ENCODE peak calls at places on chromosomes 7 and 10, in four cellular contexts. One of them, this sample, is unnamed. For H3K4me1, the result is how much of the 10 kb centered on the place peaks cover.

GRCh38 chr10:8498881-8499280 is 444.4 kb downstream of the GATA3 start:
- DNase-seq in spleen: no peak
- DNase-seq in upper lobe of left lung: no peak
- DNase-seq in HCT116: no peak
- DNase-seq in this sample: no peak

GRCh38 chr7:132072165-132072564 is 504.1 kb downstream of the PLXNA4 start:
- DNase-seq in upper lobe of left lung: no peak
- DNase-seq in spleen: no peak
- DNase-seq in HCT116: no peak
- DNase-seq in this sample: no peak

GRCh38 chr7:1512781-1513656 is 8.8 kb upstream of the INTS1 start:
- DNase-seq in spleen: peak
- DNase-seq in HCT116: peak
- DNase-seq in upper lobe of left lung: peak
- DNase-seq in this sample: no peak

GRCh38 chr10:102281103-102281502 is 35.8 kb downstream of the GBF1 start:
- DNase-seq in HCT116: no peak
- DNase-seq in spleen: no peak
- DNase-seq in upper lobe of left lung: no peak
- DNase-seq in this sample: no peak

GRCh38 chr7:127534636-127535035 is 50.8 kb downstream of the GCC1 start:
- DNase-seq in upper lobe of left lung: peak
- DNase-seq in spleen: no peak
- DNase-seq in HCT116: no peak
- DNase-seq in this sample: no peak

GRCh38 chr10:75495434-75496190 is 64.2 kb downstream of the LRMDA start:
- DNase-seq in spleen: no peak
- DNase-seq in upper lobe of left lung: no peak
- DNase-seq in HCT116: no peak
- DNase-seq in this sample: no peak

GRCh38 chr10:1597370-1598146 is 139.8 kb downstream of the ADARB2 start:
- DNase-seq in upper lobe of left lung: no peak
- DNase-seq in spleen: no peak
- DNase-seq in HCT116: no peak
- DNase-seq in this sample: no peak

GRCh38 chr10:16408379-16408778 is 28.4 kb upstream of the PTER start:
- DNase-seq in HCT116: no peak
- DNase-seq in upper lobe of left lung: no peak
- DNase-seq in spleen: no peak
- DNase-seq in this sample: no peak

GRCh38 chr10:86830043-86830591 is 73.7 kb downstream of the BMPR1A start:
- DNase-seq in spleen: no peak
- DNase-seq in upper lobe of left lung: no peak
- DNase-seq in HCT116: no peak
- DNase-seq in this sample: no peak

GRCh38 chr10:66281327-66281726 is 644.5 kb upstream of the LRRTM3 start:
- DNase-seq in HCT116: no peak
- DNase-seq in spleen: no peak
- DNase-seq in upper lobe of left lung: no peak
- DNase-seq in this sample: no peak

GRCh38 chr7:48041665-48041995 is 6.3 kb downstream of the C7orf57 start:
- DNase-seq in upper lobe of left lung: no peak
- DNase-seq in HCT116: no peak
- DNase-seq in spleen: no peak
- DNase-seq in this sample: no peak

GRCh38 chr10:35898722-35899485 is 256.8 kb upstream of the FZD8 start:
- DNase-seq in spleen: no peak
- DNase-seq in HCT116: no peak
- DNase-seq in upper lobe of left lung: peak
- DNase-seq in this sample: no peak

DNA sequence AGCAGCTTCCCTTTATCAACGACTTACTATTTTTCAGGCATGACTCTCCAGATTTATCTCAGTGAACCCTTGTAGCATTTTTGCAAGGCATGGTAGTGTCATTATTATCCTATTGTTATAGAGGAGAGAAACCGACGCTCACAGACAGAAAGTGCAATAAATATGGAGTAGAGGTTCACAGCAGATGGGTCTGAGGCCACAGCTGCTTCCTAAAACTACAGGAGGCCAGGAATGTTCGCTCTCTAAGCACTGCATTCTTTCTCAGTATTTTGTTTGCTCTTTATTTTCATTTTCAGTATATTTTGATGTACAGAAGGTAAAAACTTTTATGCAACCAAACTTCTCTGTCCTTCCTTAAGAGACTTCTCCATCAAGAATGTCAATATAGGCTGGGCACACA is 4.5 kb upstream of the AEBP1 start:
- DNase-seq in HCT116: no peak
- DNase-seq in spleen: no peak
- DNase-seq in upper lobe of left lung: no peak
- DNase-seq in this sample: no peak
- H3K4me1 ChIP-seq in HCT116: under half
- H3K4me1 ChIP-seq in spleen: half or more
- H3K4me1 ChIP-seq in upper lobe of left lung: under half
- H3K4me1 ChIP-seq in this sample: under half

GRCh38 chr7:26663905-26664673 is 200.3 kb downstream of the SKAP2 start:
- DNase-seq in spleen: no peak
- DNase-seq in upper lobe of left lung: no peak
- DNase-seq in HCT116: no peak
- DNase-seq in this sample: no peak

GRCh38 chr7:26662646-26663045 is 201.7 kb downstream of the SKAP2 start:
- DNase-seq in upper lobe of left lung: no peak
- DNase-seq in HCT116: no peak
- DNase-seq in spleen: no peak
- DNase-seq in this sample: no peak

GRCh38 chr7:26668821-26669220 is 195.6 kb downstream of the SKAP2 start:
- DNase-seq in upper lobe of left lung: no peak
- DNase-seq in spleen: no peak
- DNase-seq in HCT116: no peak
- DNase-seq in this sample: no peak

GRCh38 chr7:26667514-26668133 is 196.8 kb downstream of the SKAP2 start:
- DNase-seq in HCT116: peak
- DNase-seq in spleen: no peak
- DNase-seq in upper lobe of left lung: no peak
- DNase-seq in this sample: peak

GRCh38 chr7:26664735-26665420 is 199.5 kb downstream of the SKAP2 start:
- DNase-seq in HCT116: no peak
- DNase-seq in upper lobe of left lung: no peak
- DNase-seq in spleen: peak
- DNase-seq in this sample: peak
- TF ChIP-seq POLR2A in HCT116: no peak
- TF ChIP-seq POLR2A in upper lobe of left lung: no peak
- TF ChIP-seq POLR2A in spleen: no peak
- TF ChIP-seq POLR2A in this sample: no peak

DNA sequence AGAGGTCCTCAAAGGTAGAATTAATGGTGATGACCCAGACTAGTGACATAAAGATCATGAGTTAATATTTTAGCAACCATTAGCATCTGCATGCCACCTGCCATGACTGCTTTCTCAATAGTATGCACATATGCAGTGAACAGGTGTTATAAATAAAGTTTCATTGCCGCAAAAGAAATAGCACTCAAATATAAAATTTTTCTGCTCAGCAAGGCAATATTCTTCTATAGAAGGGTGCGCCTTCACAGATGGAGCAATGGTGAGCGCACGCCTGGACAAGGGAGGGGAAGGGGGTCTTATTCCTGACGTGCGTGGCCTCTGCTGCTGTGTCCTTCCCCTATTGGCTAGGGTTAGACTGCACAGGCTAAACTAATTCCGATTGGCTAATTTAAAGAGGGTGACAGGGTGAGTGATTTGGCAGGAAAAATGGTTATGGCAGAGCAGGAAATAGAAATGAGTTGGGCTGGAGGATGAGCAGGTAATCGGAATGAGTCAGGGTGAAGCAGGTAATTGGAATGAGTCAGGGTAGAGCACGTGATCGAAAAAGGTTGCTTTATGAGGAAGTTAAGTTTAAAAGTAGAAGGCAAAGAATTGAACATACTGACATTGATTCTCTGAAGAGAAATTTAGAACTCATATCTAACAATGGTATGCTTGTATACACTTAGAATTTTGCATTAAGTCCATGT is 24.7 kb upstream of the TRIM24 start:
- DNase-seq in upper lobe of left lung: no peak
- DNase-seq in spleen: no peak
- DNase-seq in HCT116: peak
- DNase-seq in this sample: no peak
- TF ChIP-seq POLR2AphosphoS5 in upper lobe of left lung: no peak
- TF ChIP-seq POLR2AphosphoS5 in spleen: no peak
- TF ChIP-seq POLR2AphosphoS5 in HCT116: no peak
- TF ChIP-seq POLR2AphosphoS5 in this sample: no peak

DNA sequence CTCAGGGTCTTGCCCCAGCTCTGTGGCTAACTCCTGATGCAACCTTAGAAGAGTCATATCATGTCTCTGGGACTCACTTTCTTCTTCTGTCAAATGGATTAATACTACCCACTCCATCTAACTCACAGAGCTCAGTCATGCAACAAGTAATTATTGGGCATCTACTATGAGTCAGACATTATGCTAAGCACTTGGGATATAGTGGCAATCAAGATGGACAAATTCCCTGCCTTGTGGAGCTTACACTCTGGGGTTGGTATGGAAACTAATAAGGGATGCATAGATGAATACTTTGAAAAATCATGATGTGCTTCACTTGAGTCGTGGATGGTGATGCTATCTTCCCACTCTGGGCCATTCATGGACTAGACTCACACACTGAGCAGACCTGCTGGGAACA is 88.9 kb downstream of the KCNMA1 start:
- DNase-seq in upper lobe of left lung: no peak
- DNase-seq in spleen: no peak
- DNase-seq in HCT116: no peak
- DNase-seq in this sample: no peak
- H3K4me1 ChIP-seq in upper lobe of left lung: under half
- H3K4me1 ChIP-seq in spleen: under half
- H3K4me1 ChIP-seq in HCT116: under half
- H3K4me1 ChIP-seq in this sample: under half

DNA sequence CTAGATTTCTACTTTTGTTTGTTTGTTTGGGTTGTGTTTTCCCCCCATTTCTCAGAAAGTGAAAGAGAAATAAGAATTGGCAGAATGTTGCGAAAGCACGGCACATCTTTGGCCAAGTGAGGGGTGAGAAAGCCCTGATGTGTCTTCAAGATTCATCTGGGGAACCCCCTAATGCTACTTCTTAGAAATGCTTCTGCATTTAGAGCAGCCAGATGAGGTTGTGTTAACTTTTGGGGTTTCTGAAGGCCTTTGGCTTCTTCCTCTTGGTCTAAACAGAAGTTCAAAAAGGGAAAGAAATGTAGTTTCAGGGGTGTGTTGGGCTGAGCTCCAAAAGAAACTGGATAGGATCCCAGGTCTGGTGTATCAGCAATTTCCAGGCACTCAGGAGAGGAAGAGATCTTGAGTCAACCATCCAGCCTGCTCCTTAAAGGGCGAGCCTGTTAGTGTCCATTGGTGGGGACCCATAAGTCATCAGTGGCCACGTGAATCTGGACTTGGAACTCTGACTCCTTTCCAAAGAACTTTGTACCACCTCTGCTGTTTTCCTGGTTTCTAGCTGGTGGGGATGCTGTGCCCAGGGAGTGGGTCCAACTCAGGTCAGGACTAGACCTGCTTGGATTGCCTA is 6.5 kb downstream of the DUSP5 start:
- DNase-seq in HCT116: no peak
- DNase-seq in upper lobe of left lung: no peak
- DNase-seq in spleen: no peak
- DNase-seq in this sample: peak
- TF ChIP-seq POLR2A in HCT116: no peak
- TF ChIP-seq POLR2A in upper lobe of left lung: no peak
- TF ChIP-seq POLR2A in spleen: no peak
- TF ChIP-seq POLR2A in this sample: no peak

This sample was measured in transverse colon.